ENCODE peak calls at places on chromosomes 5 and 9, in seven cellular contexts. One of them, this sample, is unnamed.

GRCh38 chr5:75054110-75054930 is 2.0 kb upstream of the GCNT4 start:
- DNase-seq in IMR-90: peak; percentile 34
- DNase-seq in sigmoid colon: peak; percentile 74
- DNase-seq in endothelial cell: peak; percentile 20
- DNase-seq in RCC 7860: no peak
- DNase-seq in AML-193: no peak
- DNase-seq in stimulated activated CD4-positive, alpha-beta T cell treated with anti-CD3 and anti-CD28 coated beads, Interleukin-2, amount 100 ng/mL, for 48 hours: no peak
- DNase-seq in this sample: peak; percentile 81

GRCh38 chr9:113623851-113624485 is 160.4 kb downstream of the RGS3 start:
- DNase-seq in IMR-90: no peak
- DNase-seq in sigmoid colon: no peak
- DNase-seq in endothelial cell: no peak
- DNase-seq in RCC 7860: no peak
- DNase-seq in AML-193: no peak
- DNase-seq in stimulated activated CD4-positive, alpha-beta T cell treated with anti-CD3 and anti-CD28 coated beads, Interleukin-2, amount 100 ng/mL, for 48 hours: no peak
- DNase-seq in this sample: no peak

GRCh38 chr9:91427873-91428272 is 4.2 kb upstream of the NFIL3 start:
- DNase-seq in IMR-90: peak; percentile 76
- DNase-seq in sigmoid colon: no peak
- DNase-seq in endothelial cell: no peak
- DNase-seq in RCC 7860: peak; percentile 81
- DNase-seq in AML-193: no peak
- DNase-seq in stimulated activated CD4-positive, alpha-beta T cell treated with anti-CD3 and anti-CD28 coated beads, Interleukin-2, amount 100 ng/mL, for 48 hours: no peak
- DNase-seq in this sample: no peak

GRCh38 chr9:71552480-71552879 is 215.8 kb downstream of the CEMIP2 start:
- DNase-seq in IMR-90: no peak
- DNase-seq in sigmoid colon: no peak
- DNase-seq in endothelial cell: peak; percentile 4
- DNase-seq in RCC 7860: no peak
- DNase-seq in AML-193: no peak
- DNase-seq in stimulated activated CD4-positive, alpha-beta T cell treated with anti-CD3 and anti-CD28 coated beads, Interleukin-2, amount 100 ng/mL, for 48 hours: no peak
- DNase-seq in this sample: no peak

GRCh38 chr5:171795381-171795780 is 9.8 kb downstream of the SMIM23 start:
- DNase-seq in IMR-90: no peak
- DNase-seq in sigmoid colon: no peak
- DNase-seq in endothelial cell: no peak
- DNase-seq in RCC 7860: no peak
- DNase-seq in AML-193: no peak
- DNase-seq in stimulated activated CD4-positive, alpha-beta T cell treated with anti-CD3 and anti-CD28 coated beads, Interleukin-2, amount 100 ng/mL, for 48 hours: no peak
- DNase-seq in this sample: no peak

GRCh38 chr9:137480686-137481683 is 21.9 kb upstream of the NSMF start:
- DNase-seq in IMR-90: no peak
- DNase-seq in sigmoid colon: no peak
- DNase-seq in endothelial cell: no peak
- DNase-seq in RCC 7860: no peak
- DNase-seq in AML-193: no peak
- DNase-seq in stimulated activated CD4-positive, alpha-beta T cell treated with anti-CD3 and anti-CD28 coated beads, Interleukin-2, amount 100 ng/mL, for 48 hours: no peak
- DNase-seq in this sample: no peak

GRCh38 chr5:102629827-102630605 is 125.1 kb upstream of the PAM start:
- DNase-seq in IMR-90: no peak
- DNase-seq in sigmoid colon: no peak
- DNase-seq in endothelial cell: no peak
- DNase-seq in RCC 7860: no peak
- DNase-seq in AML-193: no peak
- DNase-seq in stimulated activated CD4-positive, alpha-beta T cell treated with anti-CD3 and anti-CD28 coated beads, Interleukin-2, amount 100 ng/mL, for 48 hours: no peak
- DNase-seq in this sample: no peak

GRCh38 chr9:115107701-115108100 is 10.3 kb downstream of the TNC start:
- DNase-seq in IMR-90: no peak
- DNase-seq in sigmoid colon: no peak
- DNase-seq in endothelial cell: no peak
- DNase-seq in RCC 7860: no peak
- DNase-seq in AML-193: no peak
- DNase-seq in stimulated activated CD4-positive, alpha-beta T cell treated with anti-CD3 and anti-CD28 coated beads, Interleukin-2, amount 100 ng/mL, for 48 hours: no peak
- DNase-seq in this sample: no peak

GRCh38 chr5:14913141-14913540 is 41.6 kb upstream of the ANKH start:
- DNase-seq in IMR-90: no peak
- DNase-seq in sigmoid colon: no peak
- DNase-seq in endothelial cell: no peak
- DNase-seq in RCC 7860: no peak
- DNase-seq in AML-193: no peak
- DNase-seq in stimulated activated CD4-positive, alpha-beta T cell treated with anti-CD3 and anti-CD28 coated beads, Interleukin-2, amount 100 ng/mL, for 48 hours: no peak
- DNase-seq in this sample: no peak

GRCh38 chr5:97096096-97096648 is 46.2 kb downstream of the LIX1 start:
- DNase-seq in IMR-90: no peak
- DNase-seq in sigmoid colon: no peak
- DNase-seq in endothelial cell: no peak
- DNase-seq in RCC 7860: no peak
- DNase-seq in AML-193: no peak
- DNase-seq in stimulated activated CD4-positive, alpha-beta T cell treated with anti-CD3 and anti-CD28 coated beads, Interleukin-2, amount 100 ng/mL, for 48 hours: no peak
- DNase-seq in this sample: no peak

GRCh38 chr5:181217805-181218065 is 5.3 kb upstream of the TRIM41 start:
- DNase-seq in IMR-90: no peak
- DNase-seq in sigmoid colon: no peak
- DNase-seq in endothelial cell: no peak
- DNase-seq in RCC 7860: no peak
- DNase-seq in AML-193: no peak
- DNase-seq in stimulated activated CD4-positive, alpha-beta T cell treated with anti-CD3 and anti-CD28 coated beads, Interleukin-2, amount 100 ng/mL, for 48 hours: no peak
- DNase-seq in this sample: no peak

GRCh38 chr9:133144887-133145466 is 18.7 kb downstream of the GBGT1 start:
- DNase-seq in IMR-90: peak; percentile 12
- DNase-seq in sigmoid colon: no peak
- DNase-seq in endothelial cell: no peak
- DNase-seq in RCC 7860: no peak
- DNase-seq in AML-193: no peak
- DNase-seq in stimulated activated CD4-positive, alpha-beta T cell treated with anti-CD3 and anti-CD28 coated beads, Interleukin-2, amount 100 ng/mL, for 48 hours: no peak
- DNase-seq in this sample: no peak

GRCh38 chr9:91273853-91274552 is 87.7 kb downstream of the AUH start:
- DNase-seq in IMR-90: peak; percentile 80
- DNase-seq in sigmoid colon: no peak
- DNase-seq in endothelial cell: no peak
- DNase-seq in RCC 7860: peak; percentile 48
- DNase-seq in AML-193: peak; percentile 16
- DNase-seq in stimulated activated CD4-positive, alpha-beta T cell treated with anti-CD3 and anti-CD28 coated beads, Interleukin-2, amount 100 ng/mL, for 48 hours: no peak
- DNase-seq in this sample: no peak

GRCh38 chr9:128337972-128338371 is 2.4 kb upstream of the SLC27A4 start:
- DNase-seq in IMR-90: no peak
- DNase-seq in sigmoid colon: no peak
- DNase-seq in endothelial cell: no peak
- DNase-seq in RCC 7860: no peak
- DNase-seq in AML-193: no peak
- DNase-seq in stimulated activated CD4-positive, alpha-beta T cell treated with anti-CD3 and anti-CD28 coated beads, Interleukin-2, amount 100 ng/mL, for 48 hours: no peak
- DNase-seq in this sample: no peak

GRCh38 chr9:38128752-38129270 is 59.8 kb upstream of the SHB start:
- DNase-seq in IMR-90: no peak
- DNase-seq in sigmoid colon: no peak
- DNase-seq in endothelial cell: no peak
- DNase-seq in RCC 7860: no peak
- DNase-seq in AML-193: no peak
- DNase-seq in stimulated activated CD4-positive, alpha-beta T cell treated with anti-CD3 and anti-CD28 coated beads, Interleukin-2, amount 100 ng/mL, for 48 hours: no peak
- DNase-seq in this sample: no peak

GRCh38 chr9:4970970-4971641 is 14.0 kb upstream of the JAK2 start:
- DNase-seq in IMR-90: no peak
- DNase-seq in sigmoid colon: no peak
- DNase-seq in endothelial cell: no peak
- DNase-seq in RCC 7860: no peak
- DNase-seq in AML-193: peak; percentile 6
- DNase-seq in stimulated activated CD4-positive, alpha-beta T cell treated with anti-CD3 and anti-CD28 coated beads, Interleukin-2, amount 100 ng/mL, for 48 hours: peak; percentile 49
- DNase-seq in this sample: no peak

GRCh38 chr5:148619484-148619883 is 34.8 kb downstream of the HTR4 start:
- DNase-seq in IMR-90: no peak
- DNase-seq in sigmoid colon: no peak
- DNase-seq in endothelial cell: no peak
- DNase-seq in RCC 7860: no peak
- DNase-seq in AML-193: no peak
- DNase-seq in stimulated activated CD4-positive, alpha-beta T cell treated with anti-CD3 and anti-CD28 coated beads, Interleukin-2, amount 100 ng/mL, for 48 hours: no peak
- DNase-seq in this sample: no peak

GRCh38 chr9:20570756-20571155 is 51.5 kb downstream of the MLLT3 start:
- DNase-seq in IMR-90: peak; percentile 87
- DNase-seq in sigmoid colon: no peak
- DNase-seq in endothelial cell: no peak
- DNase-seq in RCC 7860: peak; percentile 26
- DNase-seq in AML-193: no peak
- DNase-seq in stimulated activated CD4-positive, alpha-beta T cell treated with anti-CD3 and anti-CD28 coated beads, Interleukin-2, amount 100 ng/mL, for 48 hours: no peak
- DNase-seq in this sample: no peak

GRCh38 chr5:62522811-62523210 is 55.8 kb upstream of the LRRC70 start:
- DNase-seq in IMR-90: no peak
- DNase-seq in sigmoid colon: no peak
- DNase-seq in endothelial cell: no peak
- DNase-seq in RCC 7860: no peak
- DNase-seq in AML-193: no peak
- DNase-seq in stimulated activated CD4-positive, alpha-beta T cell treated with anti-CD3 and anti-CD28 coated beads, Interleukin-2, amount 100 ng/mL, for 48 hours: no peak
- DNase-seq in this sample: no peak

GRCh38 chr5:62555930-62556329 is 22.7 kb upstream of the LRRC70 start:
- DNase-seq in IMR-90: no peak
- DNase-seq in sigmoid colon: no peak
- DNase-seq in endothelial cell: no peak
- DNase-seq in RCC 7860: no peak
- DNase-seq in AML-193: no peak
- DNase-seq in stimulated activated CD4-positive, alpha-beta T cell treated with anti-CD3 and anti-CD28 coated beads, Interleukin-2, amount 100 ng/mL, for 48 hours: no peak
- DNase-seq in this sample: no peak

GRCh38 chr5:32172908-32173393 is 1.2 kb downstream of the GOLPH3 start:
- DNase-seq in IMR-90: no peak
- DNase-seq in sigmoid colon: no peak
- DNase-seq in endothelial cell: no peak
- DNase-seq in RCC 7860: no peak
- DNase-seq in AML-193: no peak
- DNase-seq in stimulated activated CD4-positive, alpha-beta T cell treated with anti-CD3 and anti-CD28 coated beads, Interleukin-2, amount 100 ng/mL, for 48 hours: no peak
- DNase-seq in this sample: no peak

GRCh38 chr9:20209421-20210340 is 412.6 kb downstream of the MLLT3 start:
- DNase-seq in IMR-90: no peak
- DNase-seq in sigmoid colon: no peak
- DNase-seq in endothelial cell: no peak
- DNase-seq in RCC 7860: no peak
- DNase-seq in AML-193: no peak
- DNase-seq in stimulated activated CD4-positive, alpha-beta T cell treated with anti-CD3 and anti-CD28 coated beads, Interleukin-2, amount 100 ng/mL, for 48 hours: peak; percentile 30
- DNase-seq in this sample: no peak

GRCh38 chr5:139755892-139756671 is 39.5 kb upstream of the PSD2 start:
- DNase-seq in IMR-90: no peak
- DNase-seq in sigmoid colon: no peak
- DNase-seq in endothelial cell: no peak
- DNase-seq in RCC 7860: no peak
- DNase-seq in AML-193: no peak
- DNase-seq in stimulated activated CD4-positive, alpha-beta T cell treated with anti-CD3 and anti-CD28 coated beads, Interleukin-2, amount 100 ng/mL, for 48 hours: no peak
- DNase-seq in this sample: no peak

GRCh38 chr5:144209421-144209820 is 38.7 kb downstream of the KCTD16 start:
- DNase-seq in IMR-90: no peak
- DNase-seq in sigmoid colon: no peak
- DNase-seq in endothelial cell: no peak
- DNase-seq in RCC 7860: no peak
- DNase-seq in AML-193: no peak
- DNase-seq in stimulated activated CD4-positive, alpha-beta T cell treated with anti-CD3 and anti-CD28 coated beads, Interleukin-2, amount 100 ng/mL, for 48 hours: no peak
- DNase-seq in this sample: no peak

GRCh38 chr5:116908537-116908936 is 333.9 kb upstream of the SEMA6A start:
- DNase-seq in IMR-90: no peak
- DNase-seq in sigmoid colon: no peak
- DNase-seq in endothelial cell: no peak
- DNase-seq in RCC 7860: no peak
- DNase-seq in AML-193: no peak
- DNase-seq in stimulated activated CD4-positive, alpha-beta T cell treated with anti-CD3 and anti-CD28 coated beads, Interleukin-2, amount 100 ng/mL, for 48 hours: no peak
- DNase-seq in this sample: no peak

GRCh38 chr5:43063731-43064171 is 23.6 kb upstream of the ANXA2R start:
- DNase-seq in IMR-90: no peak
- DNase-seq in sigmoid colon: no peak
- DNase-seq in endothelial cell: no peak
- DNase-seq in RCC 7860: peak; percentile 63
- DNase-seq in AML-193: peak; percentile 46
- DNase-seq in stimulated activated CD4-positive, alpha-beta T cell treated with anti-CD3 and anti-CD28 coated beads, Interleukin-2, amount 100 ng/mL, for 48 hours: no peak
- DNase-seq in this sample: no peak

GRCh38 chr5:141343242-141343952 is at the start of gene PCDHGA3:
- DNase-seq in IMR-90: peak; percentile 71
- DNase-seq in sigmoid colon: no peak
- DNase-seq in endothelial cell: no peak
- DNase-seq in RCC 7860: no peak
- DNase-seq in AML-193: no peak
- DNase-seq in stimulated activated CD4-positive, alpha-beta T cell treated with anti-CD3 and anti-CD28 coated beads, Interleukin-2, amount 100 ng/mL, for 48 hours: no peak
- DNase-seq in this sample: no peak

GRCh38 chr5:16345454-16345853 is 120.1 kb downstream of the ZNF622 start:
- DNase-seq in IMR-90: no peak
- DNase-seq in sigmoid colon: no peak
- DNase-seq in endothelial cell: no peak
- DNase-seq in RCC 7860: no peak
- DNase-seq in AML-193: no peak
- DNase-seq in stimulated activated CD4-positive, alpha-beta T cell treated with anti-CD3 and anti-CD28 coated beads, Interleukin-2, amount 100 ng/mL, for 48 hours: no peak
- DNase-seq in this sample: no peak

GRCh38 chr9:116149844-116150243 is 3.7 kb upstream of the PAPPA start:
- DNase-seq in IMR-90: no peak
- DNase-seq in sigmoid colon: no peak
- DNase-seq in endothelial cell: peak; percentile 60
- DNase-seq in RCC 7860: no peak
- DNase-seq in AML-193: no peak
- DNase-seq in stimulated activated CD4-positive, alpha-beta T cell treated with anti-CD3 and anti-CD28 coated beads, Interleukin-2, amount 100 ng/mL, for 48 hours: no peak
- DNase-seq in this sample: no peak

GRCh38 chr9:115672477-115673316 is 480.9 kb upstream of the PAPPA start:
- DNase-seq in IMR-90: peak; percentile 99
- DNase-seq in sigmoid colon: no peak
- DNase-seq in endothelial cell: no peak
- DNase-seq in RCC 7860: peak; percentile 99
- DNase-seq in AML-193: no peak
- DNase-seq in stimulated activated CD4-positive, alpha-beta T cell treated with anti-CD3 and anti-CD28 coated beads, Interleukin-2, amount 100 ng/mL, for 48 hours: no peak
- DNase-seq in this sample: no peak

GRCh38 chr9:108117775-108118174 is 628.2 kb upstream of the KLF4 start:
- DNase-seq in IMR-90: no peak
- DNase-seq in sigmoid colon: no peak
- DNase-seq in endothelial cell: no peak
- DNase-seq in RCC 7860: no peak
- DNase-seq in AML-193: no peak
- DNase-seq in stimulated activated CD4-positive, alpha-beta T cell treated with anti-CD3 and anti-CD28 coated beads, Interleukin-2, amount 100 ng/mL, for 48 hours: no peak
- DNase-seq in this sample: no peak

GRCh38 chr5:55771175-55771655 is 33.4 kb downstream of the DDX4 start:
- DNase-seq in IMR-90: no peak
- DNase-seq in sigmoid colon: no peak
- DNase-seq in endothelial cell: no peak
- DNase-seq in RCC 7860: no peak
- DNase-seq in AML-193: no peak
- DNase-seq in stimulated activated CD4-positive, alpha-beta T cell treated with anti-CD3 and anti-CD28 coated beads, Interleukin-2, amount 100 ng/mL, for 48 hours: no peak
- DNase-seq in this sample: no peak

GRCh38 chr9:99269429-99269828 is 47.3 kb downstream of the SEC61B start:
- DNase-seq in IMR-90: peak; percentile 85
- DNase-seq in sigmoid colon: no peak
- DNase-seq in endothelial cell: no peak
- DNase-seq in RCC 7860: no peak
- DNase-seq in AML-193: no peak
- DNase-seq in stimulated activated CD4-positive, alpha-beta T cell treated with anti-CD3 and anti-CD28 coated beads, Interleukin-2, amount 100 ng/mL, for 48 hours: no peak
- DNase-seq in this sample: no peak

GRCh38 chr5:81202652-81203051 is 30.5 kb upstream of the CKMT2 start:
- DNase-seq in IMR-90: peak; percentile 14
- DNase-seq in sigmoid colon: no peak
- DNase-seq in endothelial cell: no peak
- DNase-seq in RCC 7860: no peak
- DNase-seq in AML-193: no peak
- DNase-seq in stimulated activated CD4-positive, alpha-beta T cell treated with anti-CD3 and anti-CD28 coated beads, Interleukin-2, amount 100 ng/mL, for 48 hours: no peak
- DNase-seq in this sample: no peak

GRCh38 chr5:66757219-66757833 is 161.1 kb downstream of the MAST4 start:
- DNase-seq in IMR-90: peak; percentile 44
- DNase-seq in sigmoid colon: no peak
- DNase-seq in endothelial cell: peak; percentile 26
- DNase-seq in RCC 7860: no peak
- DNase-seq in AML-193: peak; percentile 2
- DNase-seq in stimulated activated CD4-positive, alpha-beta T cell treated with anti-CD3 and anti-CD28 coated beads, Interleukin-2, amount 100 ng/mL, for 48 hours: peak; percentile 19
- DNase-seq in this sample: no peak

GRCh38 chr5:172156541-172156994 is 31.5 kb downstream of the STK10 start:
- DNase-seq in IMR-90: no peak
- DNase-seq in sigmoid colon: no peak
- DNase-seq in endothelial cell: no peak
- DNase-seq in RCC 7860: no peak
- DNase-seq in AML-193: no peak
- DNase-seq in stimulated activated CD4-positive, alpha-beta T cell treated with anti-CD3 and anti-CD28 coated beads, Interleukin-2, amount 100 ng/mL, for 48 hours: no peak
- DNase-seq in this sample: no peak

This sample was measured in KG1.